ENCODE peak calls at places on chromosome 1, in four cellular contexts. E is pancreas; J is stimulated activated CD4-positive, alpha-beta T cell treated with anti-CD3 and anti-CD28 coated beads, Interleukin-1b, Interleukin-23, amount 100 ng/mL, for 24 hours; D is ELR. G is an unnamed sample.

GRCh38 chr1:186923434-186923833 is 94.7 kb downstream of the PLA2G4A start:
- DNase-seq in E (no peak), J (no peak), D (no peak), G (no peak)

GRCh38 chr1:112935474-112936289 is 20.3 kb downstream of the SLC16A1 start:
- DNase-seq in D (peak), J (no peak), E (no peak), G (no peak)

GRCh38 chr1:100440075-100440809 is 87.9 kb downstream of the CDC14A start:
- DNase-seq in D (no peak), E (no peak), J (no peak), G (no peak)

GRCh38 chr1:52727956-52728656 is 1.9 kb downstream of the ZYG11B start:
- DNase-seq in E (no peak), D (no peak), J (no peak), G (no peak)

GRCh38 chr1:62493656-62494055 is 56.8 kb downstream of the USP1 start:
- DNase-seq in J (no peak), D (peak), E (no peak), G (no peak)

GRCh38 chr1:225498539-225499135 is 70.8 kb upstream of the LBR start:
- DNase-seq in D (no peak), E (no peak), J (no peak), G (no peak)

GRCh38 chr1:25030674-25031589 is 100.9 kb upstream of the RUNX3 start:
- DNase-seq in D (peak), J (no peak), E (no peak), G (peak)

GRCh38 chr1:155871390-155871789 is 12.0 kb downstream of the SYT11 start:
- DNase-seq in D (no peak), E (peak), J (no peak), G (no peak)

GRCh38 chr1:201565024-201565730 is 26.2 kb downstream of the NAV1 start:
- DNase-seq in D (no peak), J (no peak), E (peak), G (no peak)

GRCh38 chr1:218459878-218460277 is 114.7 kb downstream of the TGFB2 start:
- DNase-seq in J (no peak), E (no peak), D (peak), G (no peak)

GRCh38 chr1:85199667-85200366 is 999 bp downstream of the SYDE2 start:
- DNase-seq in E (no peak), D (no peak), J (no peak), G (no peak)

GRCh38 chr1:47881505-47882442 is 115.4 kb downstream of the TRABD2B start:
- DNase-seq in D (no peak), E (no peak), J (no peak), G (no peak)

GRCh38 chr1:215282557-215282956 is 200.0 kb downstream of the KCNK2 start:
- DNase-seq in D (peak), E (no peak), J (no peak), G (no peak)

GRCh38 chr1:15584489-15585363 is at the start of gene AGMAT:
- DNase-seq in D (peak), J (peak), E (peak), G (peak)

GRCh38 chr1:44636711-44637589 is 37.3 kb downstream of the TMEM53 start:
- DNase-seq in D (peak), J (no peak), E (no peak), G (no peak)

GRCh38 chr1:30888391-30888790 is 20.2 kb downstream of the SDC3 start:
- DNase-seq in E (no peak), D (no peak), J (no peak), G (no peak)

GRCh38 chr1:98761238-98761637 is 99.7 kb downstream of the SNX7 start:
- DNase-seq in J (no peak), E (no peak), D (peak), G (no peak)

GRCh38 chr1:54599211-54599823 is 24.0 kb downstream of the FAM151A start:
- DNase-seq in J (no peak), E (no peak), D (no peak), G (no peak)

GRCh38 chr1:94110021-94110761 is 10.8 kb downstream of the ABCA4 start:
- DNase-seq in D (no peak), J (no peak), E (no peak), G (no peak)

GRCh38 chr1:245234217-245235120 is 79.7 kb downstream of the KIF26B start:
- DNase-seq in E (no peak), D (no peak), J (no peak), G (no peak)